ENCODE peak calls at places on chromosomes 7 and 10, in five cellular contexts. One of them, this sample, is unnamed.
A peak's percentile ranks its signal among the peaks of the same experiment; 100 is the strongest.

GRCh38 chr7:103630318-103630717 is 184.3 kb upstream of the SLC26A5 start:
- DNase-seq in A549: peak; percentile 30
- DNase-seq in GM23338: no peak
- DNase-seq in cardiac muscle cell: no peak
- DNase-seq in RWPE1: no peak
- DNase-seq in this sample: no peak

GRCh38 chr10:43427166-43427825 is 9.6 kb upstream of the ZNF487 start:
- DNase-seq in A549: no peak
- DNase-seq in RWPE1: no peak
- DNase-seq in GM23338: no peak
- DNase-seq in cardiac muscle cell: no peak
- DNase-seq in this sample: no peak

GRCh38 chr10:67790534-67791408 is 47.2 kb downstream of the DNAJC12 start:
- DNase-seq in A549: peak; percentile 55
- DNase-seq in GM23338: no peak
- DNase-seq in cardiac muscle cell: peak; percentile 89
- DNase-seq in RWPE1: peak; percentile 18
- DNase-seq in this sample: no peak

GRCh38 chr10:121781101-121781500 is 146.7 kb downstream of the ATE1 start:
- DNase-seq in A549: no peak
- DNase-seq in RWPE1: peak; percentile 85
- DNase-seq in GM23338: no peak
- DNase-seq in cardiac muscle cell: no peak
- DNase-seq in this sample: no peak

GRCh38 chr10:44628921-44629320 is 244.0 kb upstream of the CXCL12 start:
- DNase-seq in RWPE1: peak; percentile 2
- DNase-seq in GM23338: peak; percentile 13
- DNase-seq in cardiac muscle cell: peak; percentile 94
- DNase-seq in A549: peak; percentile 56
- DNase-seq in this sample: no peak

GRCh38 chr10:116849271-116850057 is at the start of gene ENO4:
- DNase-seq in RWPE1: peak; percentile 91
- DNase-seq in GM23338: peak; percentile 96
- DNase-seq in cardiac muscle cell: peak; percentile 87
- DNase-seq in A549: peak; percentile 89
- DNase-seq in this sample: peak; percentile 46

GRCh38 chr10:78942006-78942405 is 126.8 kb upstream of the ZMIZ1 start:
- DNase-seq in A549: no peak
- DNase-seq in cardiac muscle cell: no peak
- DNase-seq in GM23338: no peak
- DNase-seq in RWPE1: no peak
- DNase-seq in this sample: no peak

GRCh38 chr7:3042301-3042700 is 1.4 kb downstream of the CARD11 start:
- DNase-seq in GM23338: no peak
- DNase-seq in cardiac muscle cell: no peak
- DNase-seq in A549: no peak
- DNase-seq in RWPE1: no peak
- DNase-seq in this sample: no peak

GRCh38 chr7:104960741-104961479 is 53.1 kb upstream of the KMT2E start:
- DNase-seq in RWPE1: no peak
- DNase-seq in A549: no peak
- DNase-seq in cardiac muscle cell: peak; percentile 76
- DNase-seq in GM23338: no peak
- DNase-seq in this sample: no peak

GRCh38 chr10:113341138-113341537 is 211.7 kb upstream of the HABP2 start:
- DNase-seq in A549: no peak
- DNase-seq in cardiac muscle cell: no peak
- DNase-seq in GM23338: no peak
- DNase-seq in RWPE1: peak; percentile 39
- DNase-seq in this sample: no peak

GRCh38 chr10:12483996-12484944 is 134.9 kb downstream of the CAMK1D start:
- DNase-seq in RWPE1: no peak
- DNase-seq in GM23338: no peak
- DNase-seq in A549: no peak
- DNase-seq in cardiac muscle cell: no peak
- DNase-seq in this sample: no peak

GRCh38 chr7:133652547-133652946 is 399.7 kb downstream of the EXOC4 start:
- DNase-seq in A549: no peak
- DNase-seq in cardiac muscle cell: no peak
- DNase-seq in RWPE1: no peak
- DNase-seq in GM23338: no peak
- DNase-seq in this sample: no peak

GRCh38 chr7:74625446-74625845 is 32.1 kb upstream of the GTF2I start:
- DNase-seq in RWPE1: no peak
- DNase-seq in GM23338: no peak
- DNase-seq in A549: peak; percentile 53
- DNase-seq in cardiac muscle cell: peak; percentile 78
- DNase-seq in this sample: no peak

GRCh38 chr7:132140341-132140740 is 435.9 kb downstream of the PLXNA4 start:
- DNase-seq in GM23338: no peak
- DNase-seq in A549: no peak
- DNase-seq in cardiac muscle cell: peak; percentile 5
- DNase-seq in RWPE1: no peak
- DNase-seq in this sample: no peak

GRCh38 chr10:126065751-126066150 is 169.4 kb downstream of the FANK1 start:
- DNase-seq in GM23338: no peak
- DNase-seq in A549: no peak
- DNase-seq in RWPE1: peak; percentile 36
- DNase-seq in cardiac muscle cell: no peak
- DNase-seq in this sample: no peak

GRCh38 chr7:114413741-114414140 is 874 bp upstream of the FOXP2 start:
- DNase-seq in RWPE1: no peak
- DNase-seq in A549: no peak
- DNase-seq in GM23338: no peak
- DNase-seq in cardiac muscle cell: no peak
- DNase-seq in this sample: no peak

GRCh38 chr7:146115665-146116451 is 743 bp upstream of the CNTNAP2 start:
- DNase-seq in cardiac muscle cell: peak; percentile 78
- DNase-seq in GM23338: peak; percentile 93
- DNase-seq in RWPE1: peak; percentile 4
- DNase-seq in A549: no peak
- DNase-seq in this sample: peak; percentile 3

GRCh38 chr10:76435154-76435553 is 1003.7 kb downstream of the LRMDA start:
- DNase-seq in cardiac muscle cell: no peak
- DNase-seq in A549: no peak
- DNase-seq in RWPE1: no peak
- DNase-seq in GM23338: no peak
- DNase-seq in this sample: no peak

GRCh38 chr10:125742465-125742864 is 23.0 kb downstream of the EDRF1 start:
- DNase-seq in A549: peak; percentile 2
- DNase-seq in cardiac muscle cell: peak; percentile 3
- DNase-seq in GM23338: peak; percentile 8
- DNase-seq in RWPE1: no peak
- DNase-seq in this sample: no peak

GRCh38 chr7:15561840-15562239 is at the start of gene AGMO:
- DNase-seq in RWPE1: no peak
- DNase-seq in cardiac muscle cell: peak; percentile 24
- DNase-seq in A549: peak; percentile 63
- DNase-seq in GM23338: no peak
- DNase-seq in this sample: peak; percentile 76

GRCh38 chr7:79307376-79307775 is 146.1 kb downstream of the MAGI2 start:
- DNase-seq in A549: no peak
- DNase-seq in RWPE1: no peak
- DNase-seq in GM23338: no peak
- DNase-seq in cardiac muscle cell: no peak
- DNase-seq in this sample: no peak

GRCh38 chr7:107387077-107387476 is 82.8 kb upstream of the GPR22 start:
- DNase-seq in RWPE1: no peak
- DNase-seq in GM23338: peak; percentile 64
- DNase-seq in cardiac muscle cell: peak; percentile 57
- DNase-seq in A549: no peak
- DNase-seq in this sample: no peak

GRCh38 chr10:103443475-103444185 is 8.5 kb downstream of the CALHM2 start:
- DNase-seq in cardiac muscle cell: no peak
- DNase-seq in GM23338: no peak
- DNase-seq in A549: no peak
- DNase-seq in RWPE1: no peak
- DNase-seq in this sample: no peak

GRCh38 chr7:786472-787255 is 45.6 kb upstream of the SUN1 start:
- DNase-seq in A549: peak; percentile 56
- DNase-seq in RWPE1: peak; percentile 80
- DNase-seq in cardiac muscle cell: peak; percentile 67
- DNase-seq in GM23338: peak; percentile 83
- DNase-seq in this sample: peak; percentile 16

GRCh38 chr10:132372516-132373095 is 24.4 kb upstream of the PWWP2B start:
- DNase-seq in A549: no peak
- DNase-seq in RWPE1: no peak
- DNase-seq in cardiac muscle cell: no peak
- DNase-seq in GM23338: no peak
- DNase-seq in this sample: no peak

GRCh38 chr7:26704786-26705185 is 159.6 kb downstream of the SKAP2 start:
- DNase-seq in A549: no peak
- DNase-seq in GM23338: no peak
- DNase-seq in RWPE1: no peak
- DNase-seq in cardiac muscle cell: peak; percentile 1
- DNase-seq in this sample: no peak

GRCh38 chr10:11006428-11006825 is 11.2 kb upstream of the CELF2 start:
- DNase-seq in RWPE1: no peak
- DNase-seq in A549: no peak
- DNase-seq in GM23338: no peak
- DNase-seq in cardiac muscle cell: no peak
- DNase-seq in this sample: no peak

GRCh38 chr7:115177832-115178231 is 255.9 kb downstream of the MDFIC start:
- DNase-seq in GM23338: no peak
- DNase-seq in cardiac muscle cell: no peak
- DNase-seq in A549: no peak
- DNase-seq in RWPE1: no peak
- DNase-seq in this sample: no peak

GRCh38 chr10:118522791-118523498 is 72.5 kb downstream of the PRLHR start:
- DNase-seq in A549: no peak
- DNase-seq in RWPE1: peak; percentile 95
- DNase-seq in cardiac muscle cell: peak; percentile 46
- DNase-seq in GM23338: peak; percentile 50
- DNase-seq in this sample: no peak

DNA sequence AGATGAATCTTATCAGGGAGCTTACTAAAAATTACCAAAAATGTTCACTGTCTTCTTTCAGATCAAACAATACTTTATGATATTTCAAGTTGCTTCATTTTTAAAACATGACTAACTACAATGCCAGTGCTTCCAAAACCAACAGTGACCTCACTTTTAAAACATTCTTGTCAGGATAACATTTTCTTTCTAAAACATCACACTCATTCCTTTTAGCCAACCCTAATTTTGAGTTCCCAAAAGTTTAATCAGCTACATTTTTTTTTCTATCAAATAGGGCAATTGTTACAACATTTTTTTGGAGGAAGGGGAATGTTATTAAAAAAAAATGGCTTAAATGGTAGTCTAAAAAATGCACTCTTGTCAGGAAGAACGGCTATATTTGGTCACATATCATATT is 37.3 kb downstream of the RTKN2 start:
- DNase-seq in GM23338: no peak
- DNase-seq in RWPE1: peak; percentile 49
- DNase-seq in cardiac muscle cell: peak; percentile 87
- DNase-seq in A549: peak; percentile 36
- DNase-seq in this sample: no peak
- H3K27ac ChIP-seq in GM23338: no peak overlapping the region
- H3K27ac ChIP-seq in RWPE1: no peak overlapping the region
- H3K27ac ChIP-seq in cardiac muscle cell: no peak overlapping the region
- H3K27ac ChIP-seq in A549: peak overlapping the region; percentile 85
- H3K27ac ChIP-seq in this sample: no peak overlapping the region

DNA sequence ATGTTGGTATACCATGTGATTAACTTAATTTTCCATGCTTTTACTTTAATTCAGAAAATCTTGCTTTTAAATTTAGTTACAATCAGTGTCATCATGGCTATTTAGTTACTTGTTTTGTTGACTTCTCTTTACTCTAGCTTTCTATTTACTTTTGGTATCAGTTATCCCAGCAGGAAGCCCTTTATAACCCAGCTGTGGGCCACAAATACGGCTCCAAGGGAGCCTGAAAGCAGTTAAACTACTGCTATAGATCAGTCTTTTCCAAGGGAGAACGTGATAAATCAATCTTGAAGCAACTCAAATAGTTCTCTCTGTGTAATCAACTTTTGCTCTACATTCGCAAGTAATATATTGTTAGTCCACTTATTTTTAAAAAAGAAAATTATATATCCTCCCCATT is 287.4 kb downstream of the CACNA2D1 start:
- DNase-seq in RWPE1: no peak
- DNase-seq in GM23338: peak; percentile 71
- DNase-seq in A549: peak; percentile 23
- DNase-seq in cardiac muscle cell: no peak
- DNase-seq in this sample: no peak
- H3K27ac ChIP-seq in RWPE1: no peak overlapping the region
- H3K27ac ChIP-seq in GM23338: no peak overlapping the region
- H3K27ac ChIP-seq in A549: no peak overlapping the region
- H3K27ac ChIP-seq in cardiac muscle cell: no peak overlapping the region
- H3K27ac ChIP-seq in this sample: no peak overlapping the region

GRCh38 chr10:72277996-72278667 is 4.4 kb downstream of the DDIT4 start:
- DNase-seq in GM23338: no peak
- DNase-seq in RWPE1: no peak
- DNase-seq in cardiac muscle cell: peak; percentile 55
- DNase-seq in A549: peak; percentile 70
- DNase-seq in this sample: no peak

GRCh38 chr10:72276013-72276387 is 2.3 kb downstream of the DDIT4 start:
- DNase-seq in GM23338: peak; percentile 11
- DNase-seq in cardiac muscle cell: peak; percentile 66
- DNase-seq in RWPE1: peak; percentile 78
- DNase-seq in A549: peak; percentile 57
- DNase-seq in this sample: peak; percentile 48

GRCh38 chr10:72277340-72277995 is 3.7 kb downstream of the DDIT4 start:
- DNase-seq in A549: peak; percentile 74
- DNase-seq in cardiac muscle cell: peak; percentile 71
- DNase-seq in RWPE1: no peak
- DNase-seq in GM23338: peak; percentile 12
- DNase-seq in this sample: no peak

GRCh38 chr10:72276421-72277339 is 3.0 kb downstream of the DDIT4 start:
- DNase-seq in RWPE1: peak; percentile 81
- DNase-seq in A549: peak; percentile 89
- DNase-seq in GM23338: peak; percentile 39
- DNase-seq in cardiac muscle cell: peak; percentile 96
- DNase-seq in this sample: no peak

GRCh38 chr10:72278668-72279393 is 5.1 kb downstream of the DDIT4 start:
- DNase-seq in GM23338: no peak
- DNase-seq in A549: peak; percentile 52
- DNase-seq in RWPE1: no peak
- DNase-seq in cardiac muscle cell: no peak
- DNase-seq in this sample: no peak
- H3K27ac ChIP-seq in GM23338: no peak overlapping the region
- H3K27ac ChIP-seq in A549: peak overlapping the region; percentile 98
- H3K27ac ChIP-seq in RWPE1: peak overlapping the region; percentile 100
- H3K27ac ChIP-seq in cardiac muscle cell: peak overlapping the region; percentile 80
- H3K27ac ChIP-seq in this sample: peak overlapping the region; percentile 56

DNA sequence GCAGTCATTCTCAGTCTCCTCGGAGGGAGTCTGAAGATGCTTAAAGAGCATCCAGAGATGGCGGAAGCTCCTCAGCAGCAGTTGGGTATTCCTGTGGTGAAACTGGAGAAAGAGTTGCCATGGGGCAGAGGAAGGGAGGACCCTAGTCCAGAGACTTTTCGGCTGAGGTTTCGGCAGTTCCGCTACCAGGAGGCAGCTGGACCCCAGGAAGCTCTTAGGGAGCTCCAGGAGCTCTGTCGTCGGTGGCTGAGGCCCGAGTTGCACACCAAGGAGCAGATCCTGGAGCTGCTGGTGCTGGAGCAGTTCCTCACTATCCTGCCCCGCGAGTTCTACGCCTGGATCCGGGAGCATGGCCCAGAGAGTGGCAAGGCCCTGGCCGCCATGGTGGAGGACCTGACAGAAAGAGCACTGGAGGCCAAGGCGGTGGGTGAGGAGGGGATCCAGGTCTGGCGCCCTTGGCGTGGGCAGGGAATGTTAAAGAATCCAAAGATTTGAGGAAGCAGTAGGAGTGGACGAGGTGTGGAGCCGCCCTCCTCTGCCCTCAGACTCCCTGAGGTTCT is 2.9 kb downstream of the ZSCAN25 start:
- DNase-seq in RWPE1: no peak
- DNase-seq in A549: no peak
- DNase-seq in cardiac muscle cell: no peak
- DNase-seq in GM23338: no peak
- DNase-seq in this sample: no peak
- H3K27ac ChIP-seq in RWPE1: peak overlapping the region; percentile 83
- H3K27ac ChIP-seq in A549: no peak overlapping the region
- H3K27ac ChIP-seq in cardiac muscle cell: no peak overlapping the region
- H3K27ac ChIP-seq in GM23338: no peak overlapping the region
- H3K27ac ChIP-seq in this sample: no peak overlapping the region